ENCODE peak calls at places on chromosomes 4 and X, in six cellular contexts. V is A549, Q is HepG2, U is GM12878, S is K562, Z is endothelial cell of umbilical vein. F is an unnamed sample.

GRCh38 chrX:135264210-135264609 is 12.3 kb downstream of the ETDA start:
- DNase-seq in V (no peak), Q (no peak), U (no peak), S (no peak), Z (no peak), F (no peak)

GRCh38 chr4:118682928-118683327 is 2.3 kb upstream of the METTL14 start:
- DNase-seq in V (peak), Q (peak), U (no peak), S (peak), Z (no peak), F (peak)

GRCh38 chr4:185998791-185999190 is 70.2 kb upstream of the TLR3 start:
- DNase-seq in V (no peak), Q (no peak), U (no peak), S (no peak), Z (no peak), F (no peak)

GRCh38 chr4:6349896-6350295 is 80.2 kb downstream of the WFS1 start:
- DNase-seq in V (no peak), Q (no peak), U (no peak), S (no peak), Z (no peak), F (no peak)

GRCh38 chrX:108516184-108516583 is 76.5 kb downstream of the COL4A5 start:
- DNase-seq in V (peak), Q (peak), U (no peak), S (no peak), Z (peak), F (no peak)

GRCh38 chrX:21493226-21493850 is 119.1 kb downstream of the CNKSR2 start:
- DNase-seq in V (no peak), Q (no peak), U (no peak), S (no peak), Z (peak), F (no peak)

GRCh38 chrX:102651242-102651967 is at the start of gene GPRASP1:
- DNase-seq in V (no peak), Q (no peak), U (no peak), S (no peak), Z (peak), F (no peak)

GRCh38 chrX:97743014-97743413 is 859.3 kb downstream of the RPA4 start:
- DNase-seq in V (peak), Q (no peak), U (no peak), S (no peak), Z (no peak), F (peak)

GRCh38 chrX:153644356-153645125 is 2.5 kb upstream of the DUSP9 start:
- DNase-seq in V (peak), Q (no peak), U (no peak), S (no peak), Z (no peak), F (no peak)

GRCh38 chrX:2984342-2984741 is 22.0 kb upstream of the ARSH start:
- DNase-seq in V (peak), Q (no peak), U (no peak), S (no peak), Z (no peak), F (no peak)

GRCh38 chrX:152674135-152674534 is 24.5 kb upstream of the MAGEA3 start:
- DNase-seq in V (no peak), Q (no peak), U (no peak), S (no peak), Z (no peak), F (no peak)

GRCh38 chrX:47174846-47175587 is 18.6 kb upstream of the UBA1 start:
- DNase-seq in V (no peak), Q (no peak), U (no peak), S (no peak), Z (no peak), F (no peak)

GRCh38 chrX:39836802-39837420 is 260.8 kb downstream of the BCOR start:
- DNase-seq in V (no peak), Q (no peak), U (no peak), S (no peak), Z (no peak), F (no peak)

GRCh38 chr4:146369446-146369845 is 152.3 kb downstream of the SLC10A7 start:
- DNase-seq in V (no peak), Q (no peak), U (no peak), S (no peak), Z (peak), F (no peak)

GRCh38 chr4:154588198-154588597 is 2.3 kb downstream of the FGA start:
- DNase-seq in V (no peak), Q (no peak), U (no peak), S (no peak), Z (no peak), F (no peak)

GRCh38 chr4:9918475-9918874 is 102.8 kb downstream of the SLC2A9 start:
- DNase-seq in V (no peak), Q (no peak), U (no peak), S (no peak), Z (no peak), F (no peak)

GRCh38 chr4:37584087-37584486 is 102.1 kb downstream of the RELL1 start:
- DNase-seq in V (no peak), Q (peak), U (no peak), S (no peak), Z (no peak), F (no peak)

GRCh38 chr4:72701987-72702819 is 133.2 kb upstream of the ADAMTS3 start:
- DNase-seq in V (peak), Q (peak), U (no peak), S (peak), Z (peak), F (peak)

GRCh38 chr4:125323547-125324100 is 8.9 kb downstream of the FAT4 start:
- DNase-seq in V (peak), Q (no peak), U (no peak), S (no peak), Z (peak), F (no peak)

GRCh38 chrX:134186362-134187121 is 50.4 kb upstream of the CCDC160 start:
- DNase-seq in V (no peak), Q (no peak), U (peak), S (no peak), Z (no peak), F (peak)

GRCh38 chr4:93830090-93830818 is 1.7 kb downstream of the ATOH1 start:
- DNase-seq in V (no peak), Q (no peak), U (no peak), S (no peak), Z (no peak), F (no peak)
- TF ChIP-seq MYC in V (no peak), Q (no peak), U (no peak), S (no peak), Z (no peak), F (no peak)

GRCh38 chr4:142718981-142719380 is 127.1 kb downstream of the INPP4B start:
- DNase-seq in V (no peak), Q (no peak), U (no peak), S (no peak), Z (no peak), F (no peak)

GRCh38 chr4:142721187-142721586 is 124.9 kb downstream of the INPP4B start:
- DNase-seq in V (no peak), Q (no peak), U (no peak), S (no peak), Z (no peak), F (no peak)

GRCh38 chr4:142715727-142716126 is 130.4 kb downstream of the INPP4B start:
- DNase-seq in V (no peak), Q (no peak), U (no peak), S (no peak), Z (no peak), F (no peak)

GRCh38 chr4:142719854-142720541 is 126.1 kb downstream of the INPP4B start:
- DNase-seq in V (peak), Q (no peak), U (no peak), S (no peak), Z (peak), F (peak)
- TF ChIP-seq MAX in V (no peak), Q (no peak), U (no peak), S (no peak), Z (no peak), F (no peak)

DNA sequence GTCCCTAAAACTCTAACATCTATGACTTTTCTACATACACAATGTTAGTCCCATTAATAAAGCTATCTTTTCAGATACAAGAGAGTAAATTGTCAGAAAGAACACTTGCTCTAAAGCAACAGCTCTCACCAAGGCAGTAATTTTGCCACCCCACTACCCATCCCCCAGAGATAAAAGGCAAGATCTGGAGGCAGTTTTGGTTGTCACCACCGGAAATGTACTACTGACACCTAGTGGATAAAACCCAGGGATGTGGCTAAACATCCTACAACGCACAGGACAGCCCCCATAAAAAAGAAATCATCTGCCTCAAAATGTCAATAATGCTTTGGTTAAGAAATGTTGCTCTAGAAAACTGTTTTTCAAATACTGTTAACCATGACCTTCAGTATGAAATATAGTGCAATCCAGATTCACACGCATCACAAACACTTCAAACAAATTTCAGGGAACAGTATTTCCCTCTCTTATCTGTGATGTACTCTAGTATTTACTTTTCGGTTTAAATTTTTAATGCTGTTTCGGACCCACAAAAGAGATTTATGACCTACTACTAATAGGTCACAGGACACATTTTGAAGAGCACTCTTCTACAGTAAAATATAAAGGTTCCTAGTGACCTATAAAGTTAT is 5.1 kb downstream of the FBXL5 start:
- DNase-seq in V (peak), Q (peak), U (peak), S (peak), Z (peak), F (peak)
- H3K4me3 ChIP-seq in V (no peak), Q (no peak), U (peak), S (no peak), Z (no peak), F (peak)

GRCh38 chr4:159209249-159209648 is 106.4 kb downstream of the RAPGEF2 start:
- DNase-seq in V (no peak), Q (peak), U (no peak), S (no peak), Z (no peak), F (no peak)

GRCh38 chr4:159210975-159211374 is 108.1 kb downstream of the RAPGEF2 start:
- DNase-seq in V (no peak), Q (no peak), U (no peak), S (no peak), Z (no peak), F (no peak)

GRCh38 chr4:159204566-159204965 is 101.7 kb downstream of the RAPGEF2 start:
- DNase-seq in V (no peak), Q (no peak), U (peak), S (no peak), Z (no peak), F (no peak)

GRCh38 chr4:159205462-159205861 is 102.6 kb downstream of the RAPGEF2 start:
- DNase-seq in V (no peak), Q (no peak), U (no peak), S (no peak), Z (no peak), F (no peak)

GRCh38 chr4:159206427-159206871 is 103.6 kb downstream of the RAPGEF2 start:
- DNase-seq in V (no peak), Q (no peak), U (peak), S (no peak), Z (peak), F (no peak)
- TF ChIP-seq MYC in V (no peak), Q (no peak), U (no peak), S (no peak), Z (no peak), F (no peak)

F was measured in NB4.